ENCODE peak calls at places on chromosome 2, in six cellular contexts. V, P, N, R, U and H are unnamed samples.

GRCh38 chr2:143452817-143453462 is 323.7 kb downstream of the ARHGAP15 start:
- DNase-seq in R (no peak), P (no peak), V (no peak), N (no peak), U (no peak), H (no peak)

GRCh38 chr2:136917281-136917680 is 151.9 kb downstream of the THSD7B start:
- DNase-seq in R (no peak), N (no peak), U (no peak), V (no peak), P (no peak), H (no peak)

GRCh38 chr2:44944952-44945612 is 3.6 kb downstream of the SIX3 start:
- DNase-seq in P (no peak), V (no peak), N (no peak), U (no peak), R (no peak), H (no peak)

GRCh38 chr2:144480257-144480656 is 39.7 kb downstream of the ZEB2 start:
- DNase-seq in N (peak; percentile 81), R (no peak), P (peak; percentile 51), U (no peak), V (no peak), H (no peak)

GRCh38 chr2:39620067-39620466 is 45.6 kb upstream of the TMEM178A start:
- DNase-seq in P (peak; percentile 84), U (no peak), V (peak; percentile 53), N (peak; percentile 95), R (no peak), H (peak; percentile 39)

GRCh38 chr2:141906673-141907072 is 224.1 kb downstream of the LRP1B start:
- DNase-seq in U (no peak), N (no peak), P (no peak), R (no peak), V (no peak), H (no peak)

GRCh38 chr2:88831792-88832248 is 140.3 kb downstream of the RPIA start:
- DNase-seq in N (peak; percentile 81), U (peak; percentile 64), R (no peak), P (no peak), V (peak; percentile 27), H (no peak)

GRCh38 chr2:61887684-61888303 is 662 bp downstream of the CCT4 start:
- DNase-seq in P (peak; percentile 10), U (no peak), N (peak; percentile 61), V (no peak), R (no peak), H (no peak)

GRCh38 chr2:173290046-173290445 is 64.6 kb upstream of the CDCA7 start:
- DNase-seq in N (peak; percentile 20), U (no peak), P (no peak), R (no peak), V (no peak), H (no peak)

GRCh38 chr2:230907361-230908093 is 17.5 kb downstream of the GPR55 start:
- DNase-seq in N (no peak), V (no peak), P (no peak), U (no peak), R (no peak), H (no peak)

GRCh38 chr2:232871835-232872736 is 2.0 kb downstream of the SNORC start:
- DNase-seq in R (peak; percentile 96), N (no peak), P (no peak), U (peak; percentile 42), V (no peak), H (no peak)

GRCh38 chr2:241010531-241011295 is 12.3 kb downstream of the SNED1 start:
- DNase-seq in U (peak; percentile 42), R (no peak), V (no peak), N (no peak), P (no peak), H (no peak)

GRCh38 chr2:60439219-60439974 is 114.1 kb downstream of the BCL11A start:
- DNase-seq in R (no peak), V (peak; percentile 87), U (no peak), N (peak; percentile 35), P (no peak), H (no peak)

GRCh38 chr2:202669841-202670240 is 35.1 kb downstream of the FAM117B start:
- DNase-seq in N (no peak), U (no peak), P (no peak), R (no peak), V (no peak), H (no peak)

GRCh38 chr2:164203131-164203530 is 418.2 kb downstream of the GRB14 start:
- DNase-seq in R (no peak), P (no peak), N (no peak), V (no peak), U (no peak), H (no peak)

GRCh38 chr2:169676357-169676756 is 17.8 kb downstream of the CFAP210 start:
- DNase-seq in R (no peak), V (no peak), N (peak; percentile 18), P (no peak), U (no peak), H (no peak)
- TF ChIP-seq CTCF in R (no peak), V (no peak), N (peak; percentile 52), P (peak; percentile 28), U (no peak), H (no peak)

DNA sequence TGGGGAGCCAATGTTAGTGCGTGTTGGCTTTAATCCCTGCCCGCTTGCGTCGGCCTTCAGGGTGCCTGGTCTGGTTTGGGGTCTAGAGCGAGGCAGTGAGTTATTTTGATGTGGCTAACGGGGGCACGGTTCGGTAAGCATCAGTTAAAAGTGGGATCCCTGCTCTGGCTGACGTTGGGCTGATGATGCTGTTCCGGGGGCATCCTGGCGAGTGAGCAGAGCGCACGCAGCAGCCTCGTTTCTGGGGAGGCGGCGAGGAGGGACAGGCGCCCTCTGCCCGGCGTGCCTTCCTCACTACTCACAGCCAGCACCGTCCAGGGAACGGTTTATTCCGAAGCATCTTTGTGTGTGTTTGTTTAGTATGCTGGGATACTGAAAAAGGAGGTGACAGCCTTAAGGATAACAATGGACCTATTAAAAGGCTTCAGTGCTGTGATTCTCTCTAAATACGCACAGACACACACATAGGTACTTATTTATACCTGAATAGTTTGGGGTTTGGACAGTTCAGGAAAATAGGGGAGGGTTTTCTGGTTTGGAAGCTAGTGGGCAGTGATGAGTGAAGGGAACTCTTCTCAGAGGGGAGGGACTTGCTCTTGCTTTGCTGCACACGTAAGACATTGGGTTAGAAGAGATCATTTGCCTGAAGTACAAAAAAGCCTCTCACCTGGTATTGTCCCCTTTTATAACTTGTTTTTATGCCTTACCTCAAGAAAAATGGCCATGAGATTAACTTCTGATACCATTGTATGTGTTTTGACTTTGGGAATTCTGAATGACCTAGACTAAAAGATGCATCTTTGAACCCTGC is 2.1 kb downstream of the CRIM1 start:
- DNase-seq in U (peak; percentile 80), N (peak; percentile 91), R (peak; percentile 60), V (no peak), P (peak; percentile 76), H (no peak)
- TF ChIP-seq CTCF in U (peak; percentile 50), N (peak; percentile 74), R (peak; percentile 42), V (no peak), P (peak; percentile 74), H (peak; percentile 62)

GRCh38 chr2:74679615-74680014 is 25.6 kb downstream of the SEMA4F start:
- DNase-seq in R (no peak), V (no peak), N (no peak), U (no peak), P (no peak), H (no peak)

GRCh38 chr2:74673821-74674528 is 19.9 kb downstream of the SEMA4F start:
- DNase-seq in P (no peak), N (no peak), R (no peak), V (no peak), U (no peak), H (no peak)

GRCh38 chr2:74670263-74670662 is 16.2 kb downstream of the SEMA4F start:
- DNase-seq in P (no peak), N (no peak), R (no peak), U (no peak), V (no peak), H (no peak)

GRCh38 chr2:74671479-74671878 is 17.4 kb downstream of the SEMA4F start:
- DNase-seq in U (no peak), V (no peak), R (no peak), N (peak; percentile 12), P (peak; percentile 79), H (no peak)

GRCh38 chr2:74675090-74675489 is 21.0 kb downstream of the SEMA4F start:
- DNase-seq in N (no peak), R (no peak), U (no peak), P (no peak), V (no peak), H (no peak)
- TF ChIP-seq CTCF in N (peak; percentile 25), R (no peak), U (no peak), P (peak; percentile 64), V (no peak), H (no peak)

GRCh38 chr2:159677654-159678053 is 34.7 kb upstream of the MARCHF7 start:
- DNase-seq in R (no peak), N (peak; percentile 60), V (no peak), U (no peak), P (peak; percentile 10), H (no peak)
- TF ChIP-seq CTCF in R (peak; percentile 27), N (peak; percentile 41), V (no peak), U (peak; percentile 36), P (peak; percentile 74), H (peak; percentile 29)